ENCODE peak calls at places on chromosomes 2 and 18, in four cellular contexts. R is osteocyte, E is B cell, K is MCF 10A. O is an unnamed sample.

GRCh38 chr2:200662727-200663126 is 76.9 kb downstream of the AOX1 start:
- DNase-seq in R (no peak), E (no peak), K (peak), O (no peak)

GRCh38 chr2:214244847-214245246 is 166.0 kb upstream of the VWC2L start:
- DNase-seq in R (no peak), E (no peak), K (no peak), O (no peak)

GRCh38 chr2:24382363-24383021 is 22.2 kb upstream of the ITSN2 start:
- DNase-seq in R (no peak), E (peak), K (peak), O (peak)

GRCh38 chr18:35949903-35950627 is 22.4 kb upstream of the RMP24 start:
- DNase-seq in R (no peak), E (peak), K (peak), O (peak)

GRCh38 chr2:159140070-159140774 is 146.3 kb downstream of the WDSUB1 start:
- DNase-seq in R (no peak), E (no peak), K (peak), O (no peak)

GRCh38 chr2:225002656-225003045 is 39.6 kb downstream of the DOCK10 start:
- DNase-seq in R (no peak), E (peak), K (peak), O (peak)

GRCh38 chr2:31475692-31476091 is 61.1 kb upstream of the XDH start:
- DNase-seq in R (no peak), E (no peak), K (peak), O (no peak)

GRCh38 chr2:1082456-1083205 is 132.0 kb downstream of the SNTG2 start:
- DNase-seq in R (no peak), E (no peak), K (no peak), O (no peak)

GRCh38 chr2:42171396-42171971 is 2.3 kb downstream of the EML4 start:
- DNase-seq in R (no peak), E (no peak), K (no peak), O (no peak)

GRCh38 chr2:201908901-201909300 is 102.6 kb downstream of the CDK15 start:
- DNase-seq in R (no peak), E (no peak), K (no peak), O (no peak)

GRCh38 chr2:58702302-58702696 is 461.2 kb upstream of the FANCL start:
- DNase-seq in R (no peak), E (no peak), K (no peak), O (no peak)

GRCh38 chr18:11981633-11982366 is 493 bp downstream of the IMPA2 start:
- DNase-seq in R (no peak), E (peak), K (peak), O (peak)

GRCh38 chr2:238162171-238162515 is 3.4 kb downstream of the ERFE start:
- DNase-seq in R (no peak), E (no peak), K (no peak), O (no peak)

GRCh38 chr2:226118471-226119429 is 680.9 kb downstream of the IRS1 start:
- DNase-seq in R (no peak), E (no peak), K (peak), O (no peak)

GRCh38 chr2:225337183-225337582 is 62.3 kb upstream of the NYAP2 start:
- DNase-seq in R (no peak), E (no peak), K (peak), O (no peak)

GRCh38 chr2:16152101-16152927 is 212.0 kb downstream of the MYCN start:
- DNase-seq in R (no peak), E (no peak), K (no peak), O (no peak)

GRCh38 chr2:239310401-239311061 is 90.3 kb downstream of the HDAC4 start:
- DNase-seq in R (peak), E (no peak), K (no peak), O (peak)

GRCh38 chr2:208466920-208467298 is 60.3 kb downstream of the PTH2R start:
- DNase-seq in R (no peak), E (no peak), K (no peak), O (no peak)

GRCh38 chr18:13253786-13254755 is 35.5 kb downstream of the LDLRAD4 start:
- DNase-seq in R (peak), E (no peak), K (no peak), O (no peak)

GRCh38 chr2:199851886-199852285 is 894 bp upstream of the FTCDNL1 start:
- DNase-seq in R (no peak), E (no peak), K (peak), O (no peak)

GRCh38 chr2:227308784-227309183 is 16.3 kb upstream of the MFF start:
- DNase-seq in R (no peak), E (no peak), K (peak), O (no peak)

GRCh38 chr18:36620801-36621200 is 208.0 kb downstream of the TPGS2 start:
- DNase-seq in R (no peak), E (no peak), K (no peak), O (no peak)

GRCh38 chr2:232316382-232317190 is 62.0 kb upstream of the ALPP start:
- DNase-seq in R (no peak), E (no peak), K (no peak), O (no peak)

GRCh38 chr2:232319117-232320037 is 59.2 kb upstream of the ALPP start:
- DNase-seq in R (no peak), E (no peak), K (no peak), O (no peak)

GRCh38 chr2:232315923-232316299 is 62.6 kb upstream of the ALPP start:
- DNase-seq in R (no peak), E (no peak), K (no peak), O (no peak)

GRCh38 chr2:232318175-232318855 is 60.2 kb upstream of the ALPP start:
- DNase-seq in R (no peak), E (no peak), K (no peak), O (no peak)

GRCh38 chr2:232315049-232315922 is 63.3 kb upstream of the ALPP start:
- DNase-seq in R (no peak), E (peak), K (peak), O (peak)
- TF ChIP-seq CTCF in R (peak), E (peak), K (peak), O (peak)

GRCh38 chr2:25692737-25693445 is 19.5 kb upstream of the DTNB start:
- DNase-seq in R (no peak), E (no peak), K (no peak), O (no peak)
- TF ChIP-seq CTCF in R (no peak), E (no peak), K (no peak), O (no peak)

DNA sequence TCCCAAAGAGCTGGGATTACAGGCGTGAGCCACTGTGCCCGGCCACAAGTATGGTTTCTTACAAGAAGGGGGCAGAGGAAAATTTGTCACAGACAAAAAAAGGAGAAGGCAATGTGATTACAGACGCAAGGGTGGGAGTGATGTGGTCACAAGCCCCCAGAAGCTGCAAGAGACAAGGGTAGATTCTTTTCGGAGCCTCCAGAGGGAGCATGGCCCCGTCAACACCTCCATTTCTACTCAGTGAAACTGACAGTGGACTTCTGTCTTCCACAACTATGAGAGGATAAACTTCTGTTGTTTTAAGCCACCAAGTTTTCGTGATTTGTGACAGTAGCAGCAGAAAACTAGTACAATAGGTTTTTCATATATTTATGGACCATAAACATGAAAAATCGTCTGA is 2.1 kb upstream of the TCF7L1 start:
- DNase-seq in R (no peak), E (peak), K (peak), O (no peak)
- TF ChIP-seq CTCF in R (peak), E (peak), K (no peak), O (no peak)

GRCh38 chr18:7808054-7808453 is 240.9 kb downstream of the PTPRM start:
- DNase-seq in R (no peak), E (no peak), K (no peak), O (no peak)

GRCh38 chr18:7809978-7810377 is 242.9 kb downstream of the PTPRM start:
- DNase-seq in R (no peak), E (no peak), K (no peak), O (no peak)

GRCh38 chr18:7812431-7813063 is 245.4 kb downstream of the PTPRM start:
- DNase-seq in R (no peak), E (no peak), K (peak), O (no peak)

GRCh38 chr18:7808992-7809391 is 241.9 kb downstream of the PTPRM start:
- DNase-seq in R (no peak), E (no peak), K (no peak), O (no peak)

GRCh38 chr18:7809455-7809854 is 242.3 kb downstream of the PTPRM start:
- DNase-seq in R (no peak), E (no peak), K (no peak), O (no peak)
- TF ChIP-seq CTCF in R (no peak), E (no peak), K (no peak), O (no peak)

GRCh38 chr2:19312949-19313348 is 45.5 kb downstream of the OSR1 start:
- DNase-seq in R (no peak), E (no peak), K (peak), O (no peak)
- TF ChIP-seq CTCF in R (peak), E (peak), K (peak), O (no peak)

GRCh38 chr2:236092714-236093113 is 75.5 kb downstream of the GBX2 start:
- DNase-seq in R (no peak), E (no peak), K (no peak), O (no peak)

GRCh38 chr2:236095502-236095901 is 72.7 kb downstream of the GBX2 start:
- DNase-seq in R (no peak), E (no peak), K (no peak), O (no peak)

GRCh38 chr2:236089271-236090026 is 78.7 kb downstream of the GBX2 start:
- DNase-seq in R (no peak), E (no peak), K (no peak), O (no peak)

GRCh38 chr2:236090027-236090382 is 78.2 kb downstream of the GBX2 start:
- DNase-seq in R (no peak), E (no peak), K (no peak), O (no peak)

GRCh38 chr2:236093134-236093533 is 75.1 kb downstream of the GBX2 start:
- DNase-seq in R (no peak), E (no peak), K (no peak), O (no peak)
- TF ChIP-seq CTCF in R (no peak), E (no peak), K (no peak), O (no peak)

DNA sequence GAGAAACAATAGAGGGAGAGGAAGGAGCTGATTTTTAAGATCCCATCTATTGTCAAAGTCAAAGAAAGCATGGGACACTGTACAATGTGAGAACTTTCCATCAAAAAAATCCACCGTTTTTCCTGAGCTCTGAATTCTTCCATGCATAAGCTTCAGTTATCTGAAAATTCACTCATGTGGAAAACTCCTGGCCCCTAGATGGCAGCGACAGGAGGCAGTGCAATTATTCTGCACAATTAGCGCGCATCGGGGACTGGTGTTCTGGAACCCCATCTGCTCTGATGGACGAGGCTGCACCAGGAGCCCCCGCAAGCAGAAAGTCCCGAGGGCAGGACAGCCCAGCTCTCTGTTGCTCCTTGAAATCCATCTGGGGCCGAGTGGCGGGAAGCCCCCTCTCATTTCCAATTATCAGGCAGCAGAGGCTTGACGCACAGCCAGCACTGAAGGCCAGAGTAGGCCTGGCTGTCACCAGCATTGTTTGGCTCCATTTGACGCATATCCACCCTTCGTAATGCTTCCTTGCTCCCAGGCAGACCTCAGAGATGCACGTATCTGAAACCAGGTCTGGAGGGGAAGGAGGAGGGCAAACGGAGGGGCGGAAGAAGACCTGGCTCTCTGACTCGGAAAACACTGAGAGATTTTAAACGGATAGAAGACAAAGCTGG is 70.0 kb downstream of the TNS1 start:
- DNase-seq in R (no peak), E (no peak), K (no peak), O (no peak)
- TF ChIP-seq CTCF in R (peak), E (no peak), K (no peak), O (no peak)

O was measured in natural killer cell.